ENCODE peak calls at places on chromosomes 3 and 15, in ten cellular contexts. O is Panc1; E is adrenal gland; P is colonic mucosa; L is ovary; N is breast epithelium; R is transverse colon; G is CD8-positive, alpha-beta T cell; K is neuronal stem cell; A is body of pancreas. C is an unnamed sample. For H3K4me1, the result is how much of the 10 kb centered on the place peaks cover.

GRCh38 chr3:114314259-114314658 is 20.4 kb downstream of the TIGIT start:
- DNase-seq in P (no peak), G (no peak), O (no peak), R (no peak), A (no peak), K (no peak), N (no peak), L (no peak), E (no peak), C (no peak)

GRCh38 chr15:27028836-27029482 is 58.0 kb downstream of the GABRG3 start:
- DNase-seq in L (no peak), R (no peak), E (no peak), G (no peak), O (no peak), P (no peak), K (no peak), N (no peak), A (no peak), C (no peak)

GRCh38 chr15:59543721-59544547 is 67.6 kb upstream of the GCNT3 start:
- DNase-seq in L (no peak), O (no peak), N (no peak), P (peak), G (no peak), K (no peak), E (no peak), A (no peak), R (peak), C (peak)

GRCh38 chr15:89136818-89137772 is 48.8 kb downstream of the ABHD2 start:
- DNase-seq in K (no peak), E (peak), G (no peak), R (peak), P (no peak), L (no peak), O (no peak), A (peak), N (no peak), C (no peak)

GRCh38 chr15:63599401-63600000 is 2.3 kb downstream of the FBXL22 start:
- DNase-seq in K (no peak), A (peak), R (peak), E (peak), P (peak), N (peak), O (no peak), G (no peak), L (peak), C (peak)

GRCh38 chr3:194261581-194262063 is 89.5 kb downstream of the CPN2 start:
- DNase-seq in G (no peak), O (no peak), R (no peak), K (no peak), N (peak), A (no peak), E (no peak), P (peak), L (no peak), C (no peak)

GRCh38 chr3:197798863-197799262 is 7.8 kb downstream of the LRCH3 start:
- DNase-seq in O (no peak), K (no peak), G (no peak), A (no peak), L (no peak), P (no peak), E (no peak), N (no peak), R (no peak), C (no peak)

GRCh38 chr3:119741701-119742100 is 38.9 kb downstream of the CFAP91 start:
- DNase-seq in N (no peak), K (no peak), A (no peak), R (no peak), G (no peak), P (no peak), O (no peak), E (no peak), L (no peak), C (no peak)

GRCh38 chr15:81166949-81167816 is 29.5 kb upstream of the IL16 start:
- DNase-seq in A (no peak), E (no peak), G (no peak), K (no peak), R (no peak), O (no peak), P (no peak), L (no peak), N (no peak), C (no peak)

GRCh38 chr3:192915724-192916123 is 1.9 kb downstream of the MB21D2 start:
- DNase-seq in E (no peak), A (no peak), O (no peak), K (no peak), R (no peak), G (no peak), L (no peak), N (no peak), P (no peak), C (peak)

GRCh38 chr3:32310336-32310735 is 71.9 kb downstream of the CMTM8 start:
- DNase-seq in K (no peak), L (no peak), P (no peak), R (no peak), E (no peak), A (no peak), G (no peak), O (no peak), N (no peak), C (no peak)

GRCh38 chr15:64731807-64732151 is 43.6 kb downstream of the RBPMS2 start:
- DNase-seq in N (no peak), A (no peak), O (no peak), G (no peak), R (no peak), P (no peak), K (no peak), L (no peak), E (no peak), C (no peak)

GRCh38 chr3:115553796-115554495 is 69.4 kb upstream of the GAP43 start:
- DNase-seq in E (no peak), O (no peak), P (no peak), A (no peak), N (no peak), G (no peak), R (no peak), K (no peak), L (no peak), C (no peak)

GRCh38 chr3:132569580-132569979 is 27.5 kb upstream of the ACKR4 start:
- DNase-seq in A (no peak), R (no peak), N (no peak), E (no peak), L (no peak), O (no peak), P (no peak), K (no peak), G (no peak), C (no peak)

GRCh38 chr15:39184701-39185390 is 396.0 kb upstream of the THBS1 start:
- DNase-seq in L (no peak), O (no peak), P (no peak), N (no peak), A (no peak), K (no peak), G (no peak), E (no peak), R (no peak), C (no peak)

GRCh38 chr3:157115069-157116006 is 44.6 kb downstream of the CCNL1 start:
- DNase-seq in G (no peak), A (no peak), P (no peak), N (no peak), K (peak), L (no peak), E (peak), R (no peak), O (no peak), C (peak)

GRCh38 chr15:67991706-67992105 is 62.4 kb upstream of the PIAS1 start:
- DNase-seq in R (no peak), K (no peak), N (no peak), E (no peak), A (no peak), G (no peak), L (no peak), O (no peak), P (peak), C (no peak)

GRCh38 chr3:171162986-171163723 is 136.6 kb upstream of the SLC2A2 start:
- DNase-seq in P (no peak), L (no peak), O (no peak), K (no peak), N (no peak), E (no peak), G (no peak), R (no peak), A (no peak), C (peak)

GRCh38 chr3:50340404-50341329 is at the start of gene RASSF1:
- DNase-seq in E (peak), L (peak), K (no peak), G (no peak), P (peak), N (no peak), A (no peak), R (peak), O (no peak), C (peak)

GRCh38 chr15:64521726-64522164 is 61.4 kb downstream of the ZNF609 start:
- DNase-seq in G (no peak), R (no peak), O (no peak), P (no peak), N (no peak), L (no peak), K (peak), A (peak), E (peak), C (peak)

GRCh38 chr3:139124197-139124596 is 79.5 kb upstream of the PRR23C start:
- DNase-seq in K (no peak), A (no peak), R (no peak), E (no peak), G (no peak), N (no peak), P (peak), O (no peak), L (no peak), C (no peak)

GRCh38 chr3:25587094-25587493 is 77.6 kb downstream of the TOP2B start:
- DNase-seq in A (no peak), E (no peak), N (no peak), O (no peak), G (no peak), L (no peak), K (no peak), R (no peak), P (no peak), C (no peak)

GRCh38 chr15:84992157-84992940 is 10.7 kb downstream of the PDE8A start:
- DNase-seq in E (peak), O (peak), K (no peak), P (peak), G (no peak), L (no peak), A (no peak), N (no peak), R (peak), C (peak)

DNA sequence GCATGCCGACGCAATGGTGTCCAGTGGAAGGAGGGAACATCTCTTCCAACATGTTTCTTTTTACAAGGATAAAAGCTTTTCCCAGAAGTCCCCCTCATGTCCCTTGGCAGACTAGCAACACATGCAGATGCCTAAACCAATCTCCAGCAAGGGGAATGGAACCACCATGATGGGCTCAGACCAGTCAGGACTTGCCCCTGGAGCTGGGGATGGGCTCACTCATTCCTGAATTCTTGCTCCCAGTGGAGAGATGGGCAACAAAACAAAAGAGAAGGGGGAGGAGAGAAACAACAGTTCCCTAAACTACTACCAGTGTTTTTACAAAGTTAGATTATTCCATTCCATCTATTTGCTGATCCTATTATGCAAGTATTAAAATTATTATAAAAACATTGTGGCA is 76.8 kb upstream of the OXTR start:
- DNase-seq in K (no peak), L (no peak), P (no peak), O (no peak), E (no peak), A (no peak), R (no peak), N (no peak), G (no peak), C (no peak)
- H3K4me1 ChIP-seq in K (under half), L (under half), P (under half), O (under half), E (under half), A (under half), R (under half), N (under half), G (under half), C (under half)

GRCh38 chr3:151147299-151147698 is 55.7 kb downstream of the GPR171 start:
- DNase-seq in P (no peak), G (no peak), E (no peak), L (no peak), O (no peak), R (no peak), A (no peak), N (no peak), K (no peak), C (no peak)
- H3K4me1 ChIP-seq in P (under half), G (under half), E (under half), L (under half), O (under half), R (under half), A (under half), N (under half), K (under half), C (under half)

GRCh38 chr15:75663931-75664421 is 16.3 kb downstream of the SNX33 start:
- DNase-seq in N (no peak), P (peak), K (no peak), L (no peak), G (no peak), O (no peak), A (peak), E (no peak), R (peak), C (peak)
- H3K4me1 ChIP-seq in N (under half), P (under half), K (under half), L (under half), G (under half), O (under half), A (half or more), E (under half), R (under half), C (under half)

DNA sequence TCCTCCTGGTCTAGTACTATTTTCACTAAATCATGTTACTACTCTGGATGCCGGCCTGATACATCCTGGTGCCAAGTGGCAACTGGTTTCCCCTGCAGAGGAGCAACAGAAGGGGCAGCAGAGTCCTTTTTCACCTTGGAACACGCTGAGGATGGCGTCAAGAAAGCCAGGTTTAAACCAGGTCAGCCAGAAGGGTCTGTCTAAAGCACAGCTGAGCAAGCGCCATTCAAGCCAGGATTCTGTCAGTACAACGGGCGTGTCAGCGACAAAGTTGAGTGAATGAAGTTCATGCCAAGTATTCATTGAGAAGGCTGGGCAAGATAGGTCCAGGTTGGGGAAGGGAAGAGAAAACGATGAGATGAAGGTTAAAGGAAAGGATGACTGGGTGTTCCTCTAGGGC is 88.2 kb downstream of the FBN1 start:
- DNase-seq in P (no peak), K (no peak), R (no peak), A (peak), E (no peak), L (no peak), N (no peak), O (no peak), G (no peak), C (no peak)
- H3K4me1 ChIP-seq in P (under half), K (under half), R (under half), A (under half), E (under half), L (under half), N (under half), O (under half), G (under half), C (under half)

GRCh38 chr3:138081371-138082084 is 33.9 kb downstream of the DZIP1L start:
- DNase-seq in R (no peak), K (no peak), G (no peak), A (no peak), N (no peak), E (no peak), O (no peak), L (no peak), P (no peak), C (no peak)
- H3K4me1 ChIP-seq in R (under half), K (under half), G (under half), A (under half), N (under half), E (under half), O (under half), L (under half), P (under half), C (under half)

DNA sequence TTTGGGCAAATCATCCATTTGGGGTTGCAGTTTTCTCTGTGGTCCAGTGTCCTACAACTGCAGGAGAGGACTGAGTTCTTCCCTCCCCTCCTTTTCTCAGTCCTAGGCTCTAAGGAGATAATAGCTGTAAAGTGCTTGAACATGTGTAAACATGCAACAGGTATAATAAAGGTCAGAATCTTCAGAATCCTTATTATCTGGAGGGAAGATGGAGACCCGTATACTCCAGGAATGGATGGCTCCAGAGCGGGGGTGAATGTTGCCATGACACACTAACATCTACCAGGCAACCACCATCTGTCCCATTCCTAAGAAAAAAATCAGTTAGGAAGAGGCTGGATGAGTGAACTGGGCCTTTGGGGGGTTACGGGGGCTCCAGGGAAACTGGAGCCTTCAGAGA is 39.7 kb upstream of the GLCE start:
- DNase-seq in E (no peak), L (no peak), G (no peak), A (no peak), P (no peak), N (no peak), R (no peak), O (no peak), K (no peak), C (no peak)
- H3K4me1 ChIP-seq in E (under half), L (under half), G (under half), A (under half), P (under half), N (under half), R (under half), O (under half), K (under half), C (under half)

C was measured in small intestine.